ENCODE peak calls at places on chromosomes 13 and 19, in nine cellular contexts. N, L, P, J, A, C, V, U and T are unnamed samples.

GRCh38 chr19:3097442-3097871 is 3.3 kb downstream of the GNA11 start:
- DNase-seq in J (no peak), C (no peak), V (peak; percentile 41), U (no peak), A (peak; percentile 68), P (no peak), N (no peak), L (no peak), T (no peak)

GRCh38 chr19:54107876-54108490 is 5.3 kb downstream of the NDUFA3 start:
- DNase-seq in V (no peak), C (no peak), A (peak; percentile 61), L (no peak), J (no peak), N (no peak), U (no peak), P (no peak), T (no peak)

GRCh38 chr13:111874981-111875380 is 192.0 kb upstream of the SOX1 start:
- DNase-seq in P (no peak), N (no peak), L (no peak), U (no peak), C (no peak), V (no peak), A (no peak), J (no peak), T (no peak)

GRCh38 chr13:110644892-110645521 is 29.7 kb downstream of the NAXD start:
- DNase-seq in N (peak; percentile 59), V (peak; percentile 66), U (peak; percentile 65), P (no peak), A (peak; percentile 74), C (peak; percentile 29), L (peak; percentile 54), J (peak; percentile 93), T (peak; percentile 61)

GRCh38 chr19:43318203-43318602 is 35.3 kb upstream of the CD177 start:
- DNase-seq in V (no peak), C (no peak), J (no peak), A (no peak), N (no peak), U (no peak), L (no peak), P (no peak), T (no peak)

GRCh38 chr19:56839665-56840451 is 668 bp downstream of the PEG3 start:
- DNase-seq in J (no peak), A (peak; percentile 98), V (peak; percentile 78), U (peak; percentile 94), P (peak; percentile 89), L (no peak), N (peak; percentile 84), C (peak; percentile 73), T (peak; percentile 70)

GRCh38 chr13:84994582-84994981 is 804.6 kb downstream of the SLITRK6 start:
- DNase-seq in C (peak; percentile 67), J (no peak), P (no peak), N (no peak), A (no peak), V (no peak), U (no peak), L (no peak), T (no peak)

GRCh38 chr19:40191836-40192646 is 815 bp downstream of the MAP3K10 start:
- DNase-seq in U (peak; percentile 21), V (peak; percentile 37), N (peak; percentile 20), P (no peak), A (peak; percentile 80), C (peak; percentile 2), J (peak; percentile 89), L (peak; percentile 10), T (peak; percentile 25)

GRCh38 chr13:110312669-110313031 is 5.6 kb downstream of the COL4A2 start:
- DNase-seq in N (peak; percentile 73), V (no peak), J (no peak), P (no peak), C (peak; percentile 73), L (peak; percentile 95), U (no peak), A (no peak), T (peak; percentile 89)

GRCh38 chr19:18675779-18676178 is 7.7 kb upstream of the CRTC1 start:
- DNase-seq in L (no peak), C (peak; percentile 13), J (peak; percentile 64), A (no peak), U (no peak), V (no peak), N (peak; percentile 26), P (no peak), T (peak; percentile 40)
- TF ChIP-seq CTCF in L (peak; percentile 50), C (peak; percentile 70), J (peak; percentile 64), A (peak; percentile 23), U (no peak), V (no peak), N (peak; percentile 50), P (no peak), T (peak; percentile 56)

DNA sequence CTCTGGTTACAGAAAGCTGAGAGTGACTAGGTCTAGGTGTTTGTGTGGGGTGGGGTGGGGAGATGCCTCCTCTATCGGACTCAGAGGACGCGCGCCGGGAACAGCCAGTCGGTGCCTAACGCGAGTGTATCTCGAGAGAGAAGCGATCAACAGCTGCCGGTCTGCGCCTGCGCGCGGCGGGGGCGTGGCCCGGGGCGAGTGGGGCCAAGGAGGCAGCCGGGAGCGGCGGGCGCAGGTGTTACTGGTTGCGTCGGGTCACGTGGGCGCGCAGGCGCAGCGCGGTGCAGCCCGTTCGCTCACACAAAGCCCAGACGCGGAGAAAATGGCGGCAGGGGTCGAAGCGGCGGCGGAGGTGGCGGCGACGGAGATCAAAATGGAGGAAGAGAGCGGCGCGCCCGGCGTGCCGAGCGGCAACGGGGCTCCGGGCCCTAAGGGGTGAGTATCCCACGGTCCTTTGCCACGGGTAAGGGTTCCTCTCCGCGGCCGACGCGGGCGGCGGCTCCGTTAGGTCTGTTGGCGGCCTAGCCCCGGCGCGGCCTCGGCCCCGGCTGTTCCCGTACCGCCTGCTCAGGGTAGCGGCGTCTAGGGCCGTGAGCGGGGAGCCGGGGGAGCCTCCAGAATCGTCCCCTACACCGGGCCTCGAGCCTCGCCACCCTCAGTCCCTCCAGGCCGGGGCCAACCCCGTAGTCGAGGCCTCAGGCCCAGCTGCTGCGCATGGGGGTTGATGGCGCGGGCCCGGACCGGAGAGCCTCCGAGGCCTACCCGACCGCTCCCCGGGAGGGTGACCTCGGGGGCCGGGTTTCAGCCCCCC is at the start of gene HNRNPM:
- DNase-seq in V (peak; percentile 100), A (peak; percentile 100), P (peak; percentile 99), C (peak; percentile 100), N (peak; percentile 95), L (peak; percentile 96), U (peak; percentile 99), J (peak; percentile 99), T (peak; percentile 98)
- H3K4me3 ChIP-seq in V (peak within 1 kb of the TSS; percentile 98), A (peak within 1 kb of the TSS; percentile 92), P (peak within 1 kb of the TSS; percentile 96), C (peak within 1 kb of the TSS; percentile 88), N (peak within 1 kb of the TSS; percentile 71), L (peak within 1 kb of the TSS; percentile 87), U (peak within 1 kb of the TSS; percentile 95), J (peak within 1 kb of the TSS; percentile 94), T (peak within 1 kb of the TSS; percentile 87)

GRCh38 chr13:103394670-103395069 is 328.5 kb upstream of the SLC10A2 start:
- DNase-seq in N (no peak), U (no peak), C (no peak), P (no peak), A (no peak), J (no peak), L (no peak), V (no peak), T (no peak)

GRCh38 chr13:103386341-103386740 is 320.1 kb upstream of the SLC10A2 start:
- DNase-seq in U (no peak), A (no peak), P (no peak), V (no peak), J (no peak), C (peak; percentile 45), N (peak; percentile 17), L (peak; percentile 2), T (peak; percentile 45)

DNA sequence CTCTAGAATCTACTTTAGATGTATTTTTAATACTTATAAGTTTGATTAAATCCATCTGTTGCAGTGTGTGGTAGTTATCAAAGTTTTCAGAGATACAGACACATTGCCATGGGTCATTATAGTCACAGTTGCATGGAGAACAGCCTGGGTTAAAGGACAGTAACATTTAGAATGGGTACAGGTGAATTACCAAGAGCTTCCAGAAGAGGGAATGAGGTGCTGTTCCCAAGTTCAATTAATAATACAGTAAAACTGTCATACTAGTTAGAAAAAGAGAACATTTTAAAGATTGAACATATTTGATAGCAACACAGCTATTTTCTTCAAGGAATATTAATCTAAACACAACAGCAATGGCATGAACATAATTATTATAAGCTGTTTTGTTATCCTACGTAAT is 322.6 kb upstream of the SLC10A2 start:
- DNase-seq in A (no peak), C (peak; percentile 2), N (no peak), L (no peak), V (no peak), P (no peak), J (no peak), U (no peak), T (no peak)
- TF ChIP-seq CTCF in A (no peak), C (peak; percentile 14), N (no peak), L (no peak), V (no peak), P (no peak), J (peak; percentile 10), U (no peak), T (no peak)

DNA sequence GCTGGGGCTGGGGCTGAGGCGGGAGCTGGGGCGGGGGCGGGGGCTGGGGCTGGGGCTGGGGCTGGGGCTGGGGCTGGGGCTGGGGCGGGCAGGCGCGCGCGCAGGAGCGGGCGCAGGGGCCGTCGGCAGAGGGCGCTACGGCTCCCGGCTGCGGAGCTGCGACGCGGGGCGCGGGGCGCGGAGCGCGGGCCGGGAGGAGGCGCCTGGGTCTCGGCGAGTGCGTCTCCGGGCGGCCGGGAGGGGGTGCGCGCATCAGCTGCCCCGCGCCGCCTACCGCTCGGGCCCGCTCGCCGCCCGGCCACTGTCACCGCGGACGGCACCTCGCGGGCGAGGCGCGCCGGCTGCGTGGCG is 416 bp upstream of the MTUS2 start:
- DNase-seq in A (no peak), N (peak; percentile 19), P (no peak), V (peak; percentile 28), U (no peak), L (peak; percentile 4), C (peak; percentile 23), J (peak; percentile 94), T (peak; percentile 45)
- H3K4me3 ChIP-seq in A (no peak overlapping the region), N (no peak overlapping the region), P (no peak overlapping the region), V (peak overlapping the region; percentile 45), U (no peak overlapping the region), L (no peak overlapping the region), C (no peak overlapping the region), J (peak overlapping the region; percentile 55), T (peak overlapping the region; percentile 24)